ENCODE peak calls at places on chromosomes 12 and 14, in five cellular contexts. O is fibroblast of the conjunctiva, G is A549, P is NCI-H526, M is Caki2. D is an unnamed sample.

GRCh38 chr14:65750906-65751305 is 338.4 kb downstream of the FUT8 start:
- DNase-seq in O (no peak), G (no peak), P (no peak), M (no peak), D (no peak)

GRCh38 chr12:111330800-111331752 is 37.8 kb downstream of the PHETA1 start:
- DNase-seq in O (peak; percentile 28), G (peak; percentile 74), P (peak; percentile 20), M (peak; percentile 40), D (no peak)

GRCh38 chr12:73863541-73863940 is 674.1 kb upstream of the ATXN7L3B start:
- DNase-seq in O (no peak), G (peak; percentile 2), P (no peak), M (no peak), D (no peak)

GRCh38 chr12:133225527-133225926 is 10.2 kb downstream of the ANHX start:
- DNase-seq in O (no peak), G (no peak), P (no peak), M (no peak), D (no peak)

GRCh38 chr12:6925543-6926279 is 2.0 kb upstream of the ATN1 start:
- DNase-seq in O (peak; percentile 67), G (peak; percentile 91), P (no peak), M (peak; percentile 76), D (no peak)

GRCh38 chr12:80936353-80936641 is 1.4 kb downstream of the LIN7A start:
- DNase-seq in O (no peak), G (no peak), P (no peak), M (no peak), D (no peak)

GRCh38 chr12:65902504-65902903 is 78.2 kb downstream of the HMGA2 start:
- DNase-seq in O (no peak), G (no peak), P (no peak), M (no peak), D (no peak)

GRCh38 chr12:53791735-53792326 is 40.1 kb upstream of the CISTR start:
- DNase-seq in O (no peak), G (peak; percentile 42), P (no peak), M (no peak), D (no peak)

GRCh38 chr12:4771960-4772566 is 51.9 kb downstream of the GALNT8 start:
- DNase-seq in O (no peak), G (no peak), P (no peak), M (no peak), D (no peak)